ENCODE peak calls at places on chromosomes 5 and 9, in five cellular contexts. Z is A549, V is IMR-90, L is spleen, O is uterus. E is an unnamed sample.

GRCh38 chr5:160923927-160924705 is 72.1 kb upstream of the ATP10B start:
- DNase-seq in L (no peak), Z (no peak), V (no peak), O (no peak), E (no peak)

GRCh38 chr9:8284835-8285234 is 485.3 kb upstream of the DMAC1 start:
- DNase-seq in V (no peak), O (no peak), L (no peak), Z (no peak), E (no peak)

GRCh38 chr9:127979333-127980055 is 1.3 kb downstream of the EEIG1 start:
- DNase-seq in V (peak), O (peak), L (peak), Z (no peak), E (peak)

GRCh38 chr5:126368239-126368812 is 54.9 kb upstream of the GRAMD2B start:
- DNase-seq in Z (no peak), V (peak), L (no peak), O (peak), E (no peak)

GRCh38 chr9:97560851-97561250 is 59.4 kb downstream of the TMOD1 start:
- DNase-seq in V (no peak), Z (no peak), O (peak), L (peak), E (no peak)

GRCh38 chr9:91162311-91162710 is 199.4 kb downstream of the AUH start:
- DNase-seq in Z (no peak), O (no peak), V (peak), L (no peak), E (no peak)

GRCh38 chr9:34664281-34665108 is 2.0 kb upstream of the CCL27 start:
- DNase-seq in L (peak), O (peak), Z (peak), V (peak), E (peak)

GRCh38 chr5:67203701-67204074 is 7.1 kb upstream of the CD180 start:
- DNase-seq in O (no peak), V (no peak), Z (no peak), L (no peak), E (no peak)

GRCh38 chr9:21585756-21586752 is 103.9 kb upstream of the IFNE start:
- DNase-seq in L (no peak), Z (no peak), V (no peak), O (no peak), E (no peak)

GRCh38 chr5:101437341-101437740 is 534.3 kb upstream of the ST8SIA4 start:
- DNase-seq in L (no peak), O (no peak), V (no peak), Z (no peak), E (no peak)

GRCh38 chr9:90251311-90251710 is 391.3 kb downstream of the DIRAS2 start:
- DNase-seq in Z (no peak), L (no peak), V (no peak), O (no peak), E (no peak)

GRCh38 chr5:153756540-153756939 is 266.1 kb downstream of the GRIA1 start:
- DNase-seq in L (no peak), O (no peak), Z (no peak), V (peak), E (no peak)

GRCh38 chr5:80125022-80125961 is 90.1 kb downstream of the THBS4 start:
- DNase-seq in O (no peak), Z (no peak), L (no peak), V (no peak), E (no peak)

GRCh38 chr9:77789891-77790290 is 141.8 kb upstream of the GNA14 start:
- DNase-seq in O (no peak), V (no peak), L (no peak), Z (no peak), E (no peak)

GRCh38 chr5:110854200-110854599 is 115.4 kb downstream of the SLC25A46 start:
- DNase-seq in L (no peak), V (peak), Z (no peak), O (no peak), E (no peak)

GRCh38 chr5:191036-191948 is at the start of gene LRRC14B:
- DNase-seq in O (no peak), V (no peak), L (peak), Z (no peak), E (peak)

GRCh38 chr5:168851902-168852321 is 272.7 kb upstream of the PANK3 start:
- DNase-seq in O (no peak), V (no peak), L (no peak), Z (no peak), E (no peak)

GRCh38 chr5:68317641-68318040 is 102.1 kb downstream of the PIK3R1 start:
- DNase-seq in O (no peak), L (no peak), V (no peak), Z (no peak), E (no peak)

GRCh38 chr5:136957428-136957827 is 541.7 kb downstream of the SPOCK1 start:
- DNase-seq in Z (no peak), V (no peak), O (no peak), L (no peak), E (no peak)

GRCh38 chr5:57041570-57041969 is 89.6 kb upstream of the MIER3 start:
- DNase-seq in O (no peak), Z (no peak), L (no peak), V (no peak), E (no peak)

GRCh38 chr9:33109097-33109496 is 32.6 kb upstream of the SMU1 start:
- DNase-seq in Z (no peak), L (no peak), V (no peak), O (no peak), E (no peak)

GRCh38 chr9:89917861-89918260 is 313.0 kb downstream of the GADD45G start:
- DNase-seq in L (no peak), Z (no peak), O (no peak), V (no peak), E (no peak)

GRCh38 chr5:143001764-143002351 is 231.7 kb downstream of the ARHGAP26 start:
- DNase-seq in L (peak), Z (no peak), O (no peak), V (peak), E (no peak)

GRCh38 chr9:79969383-79969782 is 397.6 kb downstream of the TLE4 start:
- DNase-seq in Z (no peak), O (no peak), V (no peak), L (no peak), E (no peak)

GRCh38 chr9:98315551-98316060 is 60.2 kb upstream of the TBC1D2 start:
- DNase-seq in V (peak), O (peak), L (peak), Z (peak), E (peak)

GRCh38 chr5:58666598-58667595 is 84.0 kb downstream of the RAB3C start:
- DNase-seq in O (peak), L (no peak), Z (no peak), V (no peak), E (peak)

GRCh38 chr5:67047616-67048015 is 149.0 kb downstream of the CD180 start:
- DNase-seq in V (no peak), O (no peak), L (no peak), Z (no peak), E (no peak)

GRCh38 chr9:98774746-98775145 is 21.6 kb downstream of the ANKS6 start:
- DNase-seq in O (no peak), L (no peak), V (no peak), Z (peak), E (no peak)

GRCh38 chr9:12980482-12980881 is 205.7 kb downstream of the LURAP1L start:
- DNase-seq in O (no peak), V (no peak), Z (no peak), L (no peak), E (no peak)

GRCh38 chr5:178213003-178213449 is 8.7 kb downstream of the HNRNPAB start:
- DNase-seq in V (no peak), O (no peak), Z (no peak), L (peak), E (no peak)
- TF ChIP-seq POLR2A in V (peak), O (no peak), Z (no peak), L (no peak), E (no peak)

GRCh38 chr9:36728651-36729520 is 156.2 kb downstream of the MELK start:
- DNase-seq in V (peak), O (no peak), L (peak), Z (peak), E (peak)
- TF ChIP-seq CTCF in V (peak), O (no peak), L (peak), Z (peak), E (no peak)

GRCh38 chr5:59799668-59800374 is 93.7 kb downstream of the PDE4D start:
- DNase-seq in V (peak), O (no peak), L (no peak), Z (peak), E (no peak)

GRCh38 chr5:59795141-59795540 is 98.4 kb downstream of the PDE4D start:
- DNase-seq in V (no peak), Z (no peak), L (no peak), O (no peak), E (no peak)

GRCh38 chr5:59800375-59800893 is 93.1 kb downstream of the PDE4D start:
- DNase-seq in L (no peak), V (no peak), Z (no peak), O (no peak), E (no peak)

DNA sequence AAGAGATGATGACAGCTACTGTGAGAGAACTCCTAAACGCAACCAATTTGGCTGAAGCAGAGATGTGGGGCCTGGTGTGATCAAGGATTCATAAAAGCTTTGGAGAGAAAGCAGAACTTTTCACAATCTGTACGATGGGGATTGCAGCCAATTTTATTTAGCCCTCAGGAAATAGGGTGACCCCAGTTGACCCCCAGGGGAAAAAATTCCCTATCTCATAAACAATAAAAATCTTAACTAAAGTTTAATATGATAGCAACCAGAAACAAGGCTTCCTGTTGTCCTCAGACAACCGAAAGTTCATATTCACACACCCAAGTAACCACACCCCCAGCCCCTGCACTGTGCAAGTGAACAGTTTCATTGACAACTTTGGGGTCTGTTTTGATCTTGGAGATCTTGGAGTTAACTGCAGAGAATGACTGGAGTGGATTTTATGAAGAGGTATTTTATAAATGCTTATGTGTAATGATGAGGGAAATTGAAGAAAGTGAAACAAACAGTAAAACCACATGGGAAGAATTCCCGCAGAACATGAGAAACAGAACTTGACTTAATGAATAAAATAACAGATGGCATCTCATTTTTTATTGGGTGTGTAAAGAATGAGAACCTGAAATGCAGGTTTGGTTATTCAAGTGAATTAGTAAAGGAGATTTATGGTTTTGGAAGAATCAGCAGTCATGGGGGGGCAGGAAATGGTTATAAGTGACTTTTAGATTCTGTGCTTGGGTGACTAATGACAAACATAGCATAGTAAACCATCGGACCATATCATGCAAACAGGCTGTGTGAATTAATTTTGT is 94.5 kb downstream of the PDE4D start:
- DNase-seq in Z (no peak), L (no peak), O (no peak), V (no peak), E (no peak)
- H3K4me3 ChIP-seq in Z (peak), L (no peak), O (no peak), V (no peak), E (no peak)

DNA sequence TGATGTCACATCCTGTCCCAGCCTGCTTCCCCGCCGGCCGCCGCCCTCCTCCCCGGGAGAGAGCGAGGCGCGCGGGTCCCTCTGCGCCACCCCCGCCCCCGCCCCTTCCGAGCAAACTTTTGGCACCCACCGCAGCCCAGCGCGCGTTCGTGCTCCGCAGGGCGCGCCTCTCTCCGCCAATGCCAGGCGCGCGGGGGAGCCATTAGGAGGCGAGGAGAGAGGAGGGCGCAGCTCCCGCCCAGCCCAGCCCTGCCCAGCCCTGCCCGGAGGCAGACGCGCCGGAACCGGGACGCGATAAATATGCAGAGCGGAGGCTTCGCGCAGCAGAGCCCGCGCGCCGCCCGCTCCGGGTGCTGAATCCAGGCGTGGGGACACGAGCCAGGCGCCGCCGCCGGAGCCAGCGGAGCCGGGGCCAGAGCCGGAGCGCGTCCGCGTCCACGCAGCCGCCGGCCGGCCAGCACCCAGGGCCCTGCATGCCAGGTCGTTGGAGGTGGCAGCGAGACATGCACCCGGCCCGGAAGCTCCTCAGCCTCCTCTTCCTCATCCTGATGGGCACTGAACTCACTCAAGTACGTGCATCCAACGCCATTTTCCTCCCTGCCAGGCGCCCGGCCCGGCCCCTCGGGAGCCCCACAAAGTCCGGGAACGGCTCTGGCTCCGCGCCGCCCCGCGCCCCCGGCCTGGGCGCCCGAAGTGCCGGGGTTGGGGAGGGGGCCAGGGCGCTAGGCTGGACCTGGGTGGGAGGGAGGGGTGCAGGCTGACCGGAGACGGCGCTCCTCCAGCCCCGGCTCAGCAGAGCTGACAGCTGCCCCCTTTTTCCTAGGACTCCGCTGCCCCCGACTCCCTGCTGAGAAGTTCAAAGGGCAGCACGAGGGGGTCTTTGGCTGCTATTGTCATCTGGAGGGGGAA is 12.0 kb upstream of the OLFM1 start:
- DNase-seq in L (peak), V (no peak), O (peak), Z (no peak), E (peak)
- TF ChIP-seq POLR2A in L (peak), V (no peak), O (no peak), Z (no peak), E (no peak)

DNA sequence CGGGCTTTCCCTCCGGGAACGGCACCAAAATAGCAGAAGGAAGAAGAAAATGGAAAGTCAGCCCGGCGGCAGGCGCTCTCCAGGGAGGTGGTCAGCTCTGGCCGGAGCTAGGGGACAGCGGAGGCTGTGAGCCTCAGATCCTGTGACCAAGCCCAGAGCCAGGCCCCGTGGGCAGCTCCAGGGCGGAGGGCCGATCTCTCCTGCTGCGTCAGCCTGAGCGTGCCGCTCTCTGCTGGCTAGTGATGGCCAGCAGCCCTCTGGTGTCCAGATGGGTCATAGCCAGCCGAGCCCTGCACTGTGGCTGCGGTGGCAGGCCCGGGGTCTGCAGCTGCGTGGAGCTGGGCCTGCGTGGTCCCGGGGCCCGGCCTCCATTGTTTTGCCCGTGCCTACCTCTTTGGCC is 16.9 kb upstream of the NRARP start:
- DNase-seq in L (peak), V (peak), O (peak), Z (no peak), E (peak)
- TF ChIP-seq CTCF in L (peak), V (peak), O (peak), Z (no peak), E (no peak)

DNA sequence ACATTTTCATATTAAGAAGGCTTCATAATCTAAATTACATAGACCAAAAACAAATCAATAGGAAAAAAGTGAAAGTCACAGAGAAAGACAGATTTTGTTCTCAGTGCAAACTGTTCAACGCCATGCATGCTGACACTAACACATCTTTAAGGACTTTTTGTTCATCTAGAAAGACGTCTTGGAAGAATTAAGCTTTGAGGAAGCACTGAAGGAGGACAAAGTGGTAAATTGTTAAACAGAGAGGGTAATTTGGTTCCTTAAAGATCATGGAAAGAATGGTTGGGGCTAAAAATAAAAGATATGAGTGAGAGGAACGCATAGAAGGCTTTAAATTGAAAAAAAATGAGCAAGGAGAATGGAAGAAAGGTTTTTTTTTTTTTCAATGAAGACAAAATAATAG is 9.1 kb downstream of the MEGF9 start:
- DNase-seq in Z (no peak), L (no peak), O (no peak), V (no peak), E (no peak)
- H3K4me3 ChIP-seq in Z (no peak), L (no peak), O (no peak), V (no peak), E (no peak)

GRCh38 chr9:35669331-35670145 is 4.2 kb upstream of the CA9 start:
- DNase-seq in L (peak), O (no peak), V (peak), Z (peak), E (no peak)
- TF ChIP-seq POLR2A in L (no peak), O (no peak), V (no peak), Z (no peak), E (no peak)

E was measured in ovary.